ENCODE peak calls at places on chromosomes 16 and 17, in six cellular contexts. K is T1000, F is HS-27A, R is fibroblast of mammary gland, D is WERI-Rb-1, J is cardiac fibroblast. Y is an unnamed sample.
A peak's percentile ranks its signal among the peaks of the same experiment; 100 is the strongest.

GRCh38 chr16:10992112-10992511 is 47.7 kb downstream of the CLEC16A start:
- DNase-seq in K (no peak), F (no peak), R (peak; percentile 83), D (no peak), J (no peak), Y (no peak)

GRCh38 chr16:11619327-11619851 is 32.7 kb upstream of the LITAF start:
- DNase-seq in K (no peak), F (no peak), R (no peak), D (no peak), J (no peak), Y (peak; percentile 53)

GRCh38 chr17:66975614-66976378 is 11.3 kb downstream of the CACNG4 start:
- DNase-seq in K (no peak), F (no peak), R (no peak), D (peak; percentile 78), J (no peak), Y (peak; percentile 10)

GRCh38 chr16:71889147-71889546 is 5.2 kb upstream of the ZNF821 start:
- DNase-seq in K (no peak), F (no peak), R (no peak), D (no peak), J (no peak), Y (no peak)

GRCh38 chr17:48023408-48024148 is 14.0 kb downstream of the COPZ2 start:
- DNase-seq in K (peak; percentile 77), F (no peak), R (peak; percentile 52), D (peak; percentile 78), J (peak; percentile 75), Y (peak; percentile 68)

GRCh38 chr17:47959825-47960655 is 2.4 kb upstream of the PRR15L start:
- DNase-seq in K (no peak), F (no peak), R (no peak), D (no peak), J (no peak), Y (no peak)

GRCh38 chr16:79316004-79316458 is 284.5 kb downstream of the MAF start:
- DNase-seq in K (no peak), F (no peak), R (no peak), D (no peak), J (no peak), Y (no peak)

GRCh38 chr17:32443827-32444300 is 446 bp upstream of the PSMD11 start:
- DNase-seq in K (no peak), F (no peak), R (peak; percentile 3), D (no peak), J (no peak), Y (no peak)

GRCh38 chr16:4426021-4426684 is 485 bp downstream of the DNAJA3 start:
- DNase-seq in K (no peak), F (no peak), R (no peak), D (no peak), J (no peak), Y (no peak)

GRCh38 chr16:87183647-87184046 is 133.5 kb downstream of the C16orf95 start:
- DNase-seq in K (no peak), F (no peak), R (no peak), D (no peak), J (no peak), Y (no peak)

GRCh38 chr17:75036643-75037268 is 10.0 kb downstream of the ATP5PD start:
- DNase-seq in K (no peak), F (no peak), R (peak; percentile 97), D (no peak), J (peak; percentile 92), Y (no peak)